ENCODE peak calls at places on chromosomes 7 and 10, in nine cellular contexts. M is astrocyte of the hippocampus; S is left colon; D is NCI-H1092; Q is T-helper 17 cell; I is effector memory CD8-positive, alpha-beta T cell; L is activated CD4-positive, alpha-beta T cell treated with anti-CD3 and anti-CD28 coated beads, Interleukin-2, amount 50 U/mL, for 4 hours; P is AG09319; G is iPS-NIHi11. F is an unnamed sample.

GRCh38 chr7:105975770-105976428 is 12.8 kb downstream of the CDHR3 start:
- DNase-seq in M (no peak), S (no peak), D (no peak), Q (no peak), I (no peak), L (no peak), P (no peak), G (no peak), F (no peak)

GRCh38 chr10:62978417-62978955 is 154.6 kb upstream of the NRBF2 start:
- DNase-seq in M (no peak), S (no peak), D (no peak), Q (no peak), I (no peak), L (no peak), P (no peak), G (no peak), F (peak; percentile 57)

GRCh38 chr7:37040330-37040729 is 316.0 kb upstream of the AOAH start:
- DNase-seq in M (no peak), S (no peak), D (no peak), Q (no peak), I (no peak), L (no peak), P (no peak), G (no peak), F (no peak)

GRCh38 chr7:103009466-103010219 is 65.0 kb downstream of the FBXL13 start:
- DNase-seq in M (no peak), S (no peak), D (no peak), Q (no peak), I (no peak), L (no peak), P (no peak), G (no peak), F (no peak)

GRCh38 chr10:52343439-52343838 is 29.4 kb downstream of the DKK1 start:
- DNase-seq in M (no peak), S (no peak), D (no peak), Q (no peak), I (no peak), L (no peak), P (no peak), G (no peak), F (no peak)

GRCh38 chr10:48274636-48275035 is at the start of gene FRMPD2:
- DNase-seq in M (no peak), S (no peak), D (no peak), Q (no peak), I (no peak), L (no peak), P (no peak), G (no peak), F (no peak)

GRCh38 chr7:101696-102376 is 90.5 kb upstream of the FAM20C start:
- DNase-seq in M (peak; percentile 65), S (no peak), D (no peak), Q (no peak), I (no peak), L (no peak), P (peak; percentile 49), G (no peak), F (no peak)

GRCh38 chr7:47782792-47783191 is 165.5 kb downstream of the PKD1L1 start:
- DNase-seq in M (no peak), S (no peak), D (no peak), Q (no peak), I (no peak), L (no peak), P (no peak), G (no peak), F (no peak)

GRCh38 chr7:32115831-32116230 is 45.6 kb upstream of the PDE1C start:
- DNase-seq in M (peak; percentile 90), S (no peak), D (no peak), Q (no peak), I (no peak), L (no peak), P (no peak), G (no peak), F (no peak)

GRCh38 chr7:29207469-29207868 is 12.9 kb downstream of the CHN2 start:
- DNase-seq in M (peak; percentile 46), S (no peak), D (no peak), Q (no peak), I (no peak), L (no peak), P (no peak), G (no peak), F (no peak)